ENCODE peak calls at places on chromosomes 6 and 20, in four cellular contexts. One of them, this sample, is unnamed.

GRCh38 chr6:16821834-16822264 is 60.6 kb upstream of the ATXN1 start:
- DNase-seq in tibial nerve: no peak
- DNase-seq in fibroblast of lung: no peak
- DNase-seq in HCT116: no peak
- DNase-seq in this sample: no peak

GRCh38 chr6:133198725-133199124 is 42.4 kb upstream of the EYA4 start:
- DNase-seq in tibial nerve: no peak
- DNase-seq in fibroblast of lung: peak
- DNase-seq in HCT116: peak
- DNase-seq in this sample: no peak

GRCh38 chr6:106974999-106975698 is 620 bp upstream of the CD24 start:
- DNase-seq in tibial nerve: no peak
- DNase-seq in fibroblast of lung: peak
- DNase-seq in HCT116: no peak
- DNase-seq in this sample: peak

GRCh38 chr6:29710281-29710941 is 12.8 kb upstream of the HLA-F start:
- DNase-seq in tibial nerve: no peak
- DNase-seq in fibroblast of lung: no peak
- DNase-seq in HCT116: no peak
- DNase-seq in this sample: no peak

GRCh38 chr20:57467742-57468141 is 57.2 kb downstream of the CTCFL start:
- DNase-seq in tibial nerve: no peak
- DNase-seq in fibroblast of lung: no peak
- DNase-seq in HCT116: no peak
- DNase-seq in this sample: peak

GRCh38 chr6:106751501-106752252 is 122.3 kb downstream of the QRSL1 start:
- DNase-seq in tibial nerve: no peak
- DNase-seq in fibroblast of lung: peak
- DNase-seq in HCT116: no peak
- DNase-seq in this sample: no peak

GRCh38 chr6:104604643-104605042 is 255.1 kb downstream of the HACE1 start:
- DNase-seq in tibial nerve: no peak
- DNase-seq in fibroblast of lung: no peak
- DNase-seq in HCT116: no peak
- DNase-seq in this sample: no peak

GRCh38 chr20:59094576-59094975 is 52.0 kb upstream of the PRELID3B start:
- DNase-seq in tibial nerve: no peak
- DNase-seq in fibroblast of lung: no peak
- DNase-seq in HCT116: no peak
- DNase-seq in this sample: no peak

GRCh38 chr6:97963148-97963680 is 680.2 kb upstream of the MMS22L start:
- DNase-seq in tibial nerve: no peak
- DNase-seq in fibroblast of lung: peak
- DNase-seq in HCT116: no peak
- DNase-seq in this sample: no peak

GRCh38 chr6:166999145-166999844 is at the start of gene CEP43:
- DNase-seq in tibial nerve: peak
- DNase-seq in fibroblast of lung: peak
- DNase-seq in HCT116: peak
- DNase-seq in this sample: peak

GRCh38 chr6:160188773-160189172 is 67.2 kb downstream of the SLC22A1 start:
- DNase-seq in tibial nerve: no peak
- DNase-seq in fibroblast of lung: peak
- DNase-seq in HCT116: no peak
- DNase-seq in this sample: no peak

GRCh38 chr20:11791316-11792228 is 126.1 kb upstream of the BTBD3 start:
- DNase-seq in tibial nerve: no peak
- DNase-seq in fibroblast of lung: no peak
- DNase-seq in HCT116: no peak
- DNase-seq in this sample: no peak

GRCh38 chr20:36784900-36785299 is 11.3 kb upstream of the DSN1 start:
- DNase-seq in tibial nerve: peak
- DNase-seq in fibroblast of lung: peak
- DNase-seq in HCT116: no peak
- DNase-seq in this sample: no peak

GRCh38 chr6:78605909-78606446 is 261.4 kb upstream of the IRAK1BP1 start:
- DNase-seq in tibial nerve: no peak
- DNase-seq in fibroblast of lung: peak
- DNase-seq in HCT116: no peak
- DNase-seq in this sample: no peak

GRCh38 chr6:28553986-28554881 is 28.6 kb downstream of the GPX5 start:
- DNase-seq in tibial nerve: no peak
- DNase-seq in fibroblast of lung: no peak
- DNase-seq in HCT116: no peak
- DNase-seq in this sample: no peak

GRCh38 chr6:154908723-154909122 is 86.4 kb upstream of the TIAM2 start:
- DNase-seq in tibial nerve: no peak
- DNase-seq in fibroblast of lung: no peak
- DNase-seq in HCT116: no peak
- DNase-seq in this sample: no peak

GRCh38 chr20:1632228-1632577 is 12.4 kb upstream of the SIRPB1 start:
- DNase-seq in tibial nerve: no peak
- DNase-seq in fibroblast of lung: no peak
- DNase-seq in HCT116: no peak
- DNase-seq in this sample: no peak

GRCh38 chr6:31737315-31738047 is 1.2 kb upstream of the CLIC1 start:
- DNase-seq in tibial nerve: no peak
- DNase-seq in fibroblast of lung: no peak
- DNase-seq in HCT116: no peak
- DNase-seq in this sample: no peak

GRCh38 chr20:11810316-11811130 is 107.2 kb upstream of the BTBD3 start:
- DNase-seq in tibial nerve: no peak
- DNase-seq in fibroblast of lung: peak
- DNase-seq in HCT116: no peak
- DNase-seq in this sample: no peak

GRCh38 chr6:137641474-137642077 is 147.4 kb upstream of the OLIG3 start:
- DNase-seq in tibial nerve: peak
- DNase-seq in fibroblast of lung: peak
- DNase-seq in HCT116: peak
- DNase-seq in this sample: peak

GRCh38 chr20:44858959-44859358 is 26.5 kb upstream of the YWHAB start:
- DNase-seq in tibial nerve: no peak
- DNase-seq in fibroblast of lung: no peak
- DNase-seq in HCT116: no peak
- DNase-seq in this sample: no peak
- H3K27ac ChIP-seq in tibial nerve: no peak
- H3K27ac ChIP-seq in fibroblast of lung: no peak
- H3K27ac ChIP-seq in HCT116: no peak
- H3K27ac ChIP-seq in this sample: no peak

GRCh38 chr20:18793625-18794427 is 19.8 kb upstream of the SCP2D1 start:
- DNase-seq in tibial nerve: peak
- DNase-seq in fibroblast of lung: peak
- DNase-seq in HCT116: peak
- DNase-seq in this sample: peak
- TF ChIP-seq CTCF in tibial nerve: no peak
- TF ChIP-seq CTCF in fibroblast of lung: no peak
- TF ChIP-seq CTCF in HCT116: no peak
- TF ChIP-seq CTCF in this sample: no peak

GRCh38 chr6:100088009-100088408 is 94.0 kb upstream of the MCHR2 start:
- DNase-seq in tibial nerve: no peak
- DNase-seq in fibroblast of lung: peak
- DNase-seq in HCT116: peak
- DNase-seq in this sample: no peak
- H3K27ac ChIP-seq in tibial nerve: no peak
- H3K27ac ChIP-seq in fibroblast of lung: no peak
- H3K27ac ChIP-seq in HCT116: no peak
- H3K27ac ChIP-seq in this sample: no peak

GRCh38 chr20:44696315-44696714 is 18.9 kb upstream of the CCN5 start:
- DNase-seq in tibial nerve: no peak
- DNase-seq in fibroblast of lung: no peak
- DNase-seq in HCT116: no peak
- DNase-seq in this sample: no peak
- TF ChIP-seq CTCF in tibial nerve: no peak
- TF ChIP-seq CTCF in fibroblast of lung: no peak
- TF ChIP-seq CTCF in HCT116: no peak
- TF ChIP-seq CTCF in this sample: no peak

DNA sequence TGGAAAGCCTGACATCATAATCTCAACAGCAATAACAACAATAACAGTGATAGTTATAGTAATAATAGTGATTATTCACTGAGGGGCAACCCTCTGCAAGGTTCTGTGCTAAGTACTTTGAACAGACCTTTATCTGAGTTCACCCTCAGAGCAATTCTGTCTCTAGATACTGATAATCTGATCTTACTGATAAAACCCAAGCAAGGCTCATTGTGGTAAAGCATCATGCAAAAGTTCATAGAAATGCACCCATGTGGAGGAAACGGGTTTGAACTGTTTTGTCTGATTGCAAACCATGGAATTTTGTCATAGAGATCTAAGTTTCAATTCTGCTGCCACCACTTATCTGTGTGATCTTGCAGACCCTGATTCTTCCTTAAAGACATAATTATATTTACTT is 1.3 kb upstream of the KIAA0408 start:
- DNase-seq in tibial nerve: no peak
- DNase-seq in fibroblast of lung: no peak
- DNase-seq in HCT116: no peak
- DNase-seq in this sample: no peak
- H3K27ac ChIP-seq in tibial nerve: no peak
- H3K27ac ChIP-seq in fibroblast of lung: no peak
- H3K27ac ChIP-seq in HCT116: no peak
- H3K27ac ChIP-seq in this sample: no peak

GRCh38 chr6:13119549-13119948 is 208.8 kb downstream of the TBC1D7 start:
- DNase-seq in tibial nerve: no peak
- DNase-seq in fibroblast of lung: no peak
- DNase-seq in HCT116: no peak
- DNase-seq in this sample: no peak

GRCh38 chr6:13113956-13114593 is 214.3 kb downstream of the TBC1D7 start:
- DNase-seq in tibial nerve: no peak
- DNase-seq in fibroblast of lung: peak
- DNase-seq in HCT116: no peak
- DNase-seq in this sample: no peak

GRCh38 chr6:13120483-13121482 is 207.6 kb downstream of the TBC1D7 start:
- DNase-seq in tibial nerve: no peak
- DNase-seq in fibroblast of lung: no peak
- DNase-seq in HCT116: no peak
- DNase-seq in this sample: no peak

GRCh38 chr6:13116155-13116554 is 212.2 kb downstream of the TBC1D7 start:
- DNase-seq in tibial nerve: no peak
- DNase-seq in fibroblast of lung: no peak
- DNase-seq in HCT116: no peak
- DNase-seq in this sample: no peak

DNA sequence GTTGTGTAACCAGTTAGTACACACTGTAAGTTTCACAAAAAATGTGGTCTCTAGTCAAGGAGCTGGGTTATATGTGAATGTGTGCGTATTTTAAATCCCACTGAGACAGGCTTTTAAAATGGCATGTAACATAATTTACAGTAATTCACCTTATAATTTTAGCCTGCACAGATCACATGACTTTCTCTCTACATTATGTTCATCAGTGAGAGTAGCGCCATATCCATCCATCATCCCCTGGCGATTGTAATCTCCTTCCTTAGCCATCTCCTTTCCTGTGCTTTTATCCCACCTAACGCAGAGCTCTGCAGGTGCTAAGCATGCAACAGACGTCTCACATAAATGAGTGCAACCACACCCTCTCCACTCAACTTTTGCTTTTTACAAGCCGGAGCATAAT is 210.8 kb downstream of the TBC1D7 start:
- DNase-seq in tibial nerve: no peak
- DNase-seq in fibroblast of lung: no peak
- DNase-seq in HCT116: no peak
- DNase-seq in this sample: no peak
- TF ChIP-seq CTCF in tibial nerve: no peak
- TF ChIP-seq CTCF in fibroblast of lung: no peak
- TF ChIP-seq CTCF in HCT116: no peak
- TF ChIP-seq CTCF in this sample: no peak

GRCh38 chr20:33664085-33664761 is 2.1 kb downstream of the C20orf144 start:
- DNase-seq in tibial nerve: no peak
- DNase-seq in fibroblast of lung: no peak
- DNase-seq in HCT116: no peak
- DNase-seq in this sample: no peak
- H3K27ac ChIP-seq in tibial nerve: peak
- H3K27ac ChIP-seq in fibroblast of lung: peak
- H3K27ac ChIP-seq in HCT116: peak
- H3K27ac ChIP-seq in this sample: peak

GRCh38 chr6:135181333-135182119 is 418 bp downstream of the MYB start:
- DNase-seq in tibial nerve: no peak
- DNase-seq in fibroblast of lung: peak
- DNase-seq in HCT116: no peak
- DNase-seq in this sample: peak

GRCh38 chr6:135182993-135183531 is 2.0 kb downstream of the MYB start:
- DNase-seq in tibial nerve: no peak
- DNase-seq in fibroblast of lung: no peak
- DNase-seq in HCT116: no peak
- DNase-seq in this sample: peak

GRCh38 chr6:135185483-135185882 is 4.4 kb downstream of the MYB start:
- DNase-seq in tibial nerve: no peak
- DNase-seq in fibroblast of lung: no peak
- DNase-seq in HCT116: no peak
- DNase-seq in this sample: no peak

GRCh38 chr6:135182120-135182992 is 1.2 kb downstream of the MYB start:
- DNase-seq in tibial nerve: no peak
- DNase-seq in fibroblast of lung: peak
- DNase-seq in HCT116: no peak
- DNase-seq in this sample: peak

DNA sequence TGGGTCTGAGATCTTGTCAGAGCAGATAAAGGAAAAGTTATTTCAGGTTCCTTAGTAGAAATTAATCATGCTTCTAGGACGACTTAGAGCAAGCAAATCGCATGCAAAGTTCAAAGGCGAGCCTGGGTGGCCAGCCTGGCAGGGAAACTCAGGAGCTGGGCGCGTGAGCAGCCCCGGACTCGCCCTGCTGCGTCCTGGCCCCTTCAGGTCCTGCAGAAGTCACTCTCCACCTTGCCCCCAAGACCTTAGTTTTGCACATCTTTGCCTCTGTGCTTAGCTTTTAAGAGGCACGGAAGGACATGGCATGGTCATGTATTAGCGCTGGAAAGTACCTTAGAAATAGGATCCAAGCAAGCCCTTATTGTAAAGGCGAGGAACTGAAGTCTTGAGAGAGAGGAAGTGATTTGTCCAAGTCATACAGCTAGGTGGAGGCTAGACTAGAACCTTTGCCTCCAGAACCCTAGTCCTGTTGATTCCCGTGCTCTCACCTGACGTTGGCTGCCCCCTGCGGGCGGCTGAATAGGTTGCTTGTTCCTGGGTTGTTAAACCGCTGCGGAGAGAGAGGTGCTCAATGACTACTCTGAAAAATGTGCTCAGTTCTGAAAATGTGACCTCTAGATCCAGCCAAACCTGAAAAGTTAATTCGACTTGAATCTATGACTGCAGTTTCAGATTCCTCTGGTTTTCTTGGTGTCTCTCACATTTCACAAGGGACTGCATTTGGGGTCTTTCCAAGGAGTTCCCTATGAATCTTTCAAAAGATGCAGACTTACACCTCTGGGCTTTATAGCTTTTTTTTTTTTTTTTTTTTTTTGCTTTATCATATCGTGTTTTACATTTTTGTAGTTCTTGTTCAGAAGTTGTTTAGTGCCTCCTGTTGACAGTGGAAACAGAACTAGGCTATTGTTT is 2.7 kb downstream of the MYB start:
- DNase-seq in tibial nerve: no peak
- DNase-seq in fibroblast of lung: peak
- DNase-seq in HCT116: peak
- DNase-seq in this sample: peak
- TF ChIP-seq CTCF in tibial nerve: peak
- TF ChIP-seq CTCF in fibroblast of lung: peak
- TF ChIP-seq CTCF in HCT116: peak
- TF ChIP-seq CTCF in this sample: peak

This sample was measured in left lung.